ENCODE peak calls at places on chromosomes 2 and 18, in six cellular contexts. V is IMR-90, B is uterus, Z is A549, D is upper lobe of left lung, H is thyroid gland. E is an unnamed sample.

GRCh38 chr2:236887519-236887918 is 198.2 kb upstream of the COPS8 start:
- DNase-seq in D (no peak), H (no peak), V (peak; percentile 28), B (no peak), Z (no peak), E (no peak)

GRCh38 chr2:45882707-45883106 is 231.2 kb downstream of the PRKCE start:
- DNase-seq in V (no peak), Z (no peak), H (no peak), D (no peak), B (peak; percentile 71), E (no peak)

GRCh38 chr2:175914846-175915245 is 87.2 kb downstream of the LNPK start:
- DNase-seq in H (no peak), D (no peak), Z (no peak), V (peak; percentile 59), B (no peak), E (no peak)

GRCh38 chr18:44458777-44459176 is 221.9 kb upstream of the SETBP1 start:
- DNase-seq in D (no peak), H (no peak), B (no peak), Z (no peak), V (peak; percentile 32), E (no peak)

GRCh38 chr18:51053822-51054221 is 23.8 kb downstream of the SMAD4 start:
- DNase-seq in B (no peak), H (no peak), D (no peak), Z (no peak), V (no peak), E (no peak)

GRCh38 chr2:235958631-235959395 is 209.4 kb downstream of the GBX2 start:
- DNase-seq in Z (no peak), B (no peak), D (no peak), H (no peak), V (no peak), E (no peak)

GRCh38 chr2:163591461-163591860 is 144.3 kb downstream of the FIGN start:
- DNase-seq in Z (no peak), V (no peak), B (no peak), H (no peak), D (no peak), E (no peak)

GRCh38 chr18:74219056-74219455 is 70.7 kb downstream of the TIMM21 start:
- DNase-seq in V (no peak), Z (no peak), H (no peak), D (no peak), B (no peak), E (no peak)

DNA sequence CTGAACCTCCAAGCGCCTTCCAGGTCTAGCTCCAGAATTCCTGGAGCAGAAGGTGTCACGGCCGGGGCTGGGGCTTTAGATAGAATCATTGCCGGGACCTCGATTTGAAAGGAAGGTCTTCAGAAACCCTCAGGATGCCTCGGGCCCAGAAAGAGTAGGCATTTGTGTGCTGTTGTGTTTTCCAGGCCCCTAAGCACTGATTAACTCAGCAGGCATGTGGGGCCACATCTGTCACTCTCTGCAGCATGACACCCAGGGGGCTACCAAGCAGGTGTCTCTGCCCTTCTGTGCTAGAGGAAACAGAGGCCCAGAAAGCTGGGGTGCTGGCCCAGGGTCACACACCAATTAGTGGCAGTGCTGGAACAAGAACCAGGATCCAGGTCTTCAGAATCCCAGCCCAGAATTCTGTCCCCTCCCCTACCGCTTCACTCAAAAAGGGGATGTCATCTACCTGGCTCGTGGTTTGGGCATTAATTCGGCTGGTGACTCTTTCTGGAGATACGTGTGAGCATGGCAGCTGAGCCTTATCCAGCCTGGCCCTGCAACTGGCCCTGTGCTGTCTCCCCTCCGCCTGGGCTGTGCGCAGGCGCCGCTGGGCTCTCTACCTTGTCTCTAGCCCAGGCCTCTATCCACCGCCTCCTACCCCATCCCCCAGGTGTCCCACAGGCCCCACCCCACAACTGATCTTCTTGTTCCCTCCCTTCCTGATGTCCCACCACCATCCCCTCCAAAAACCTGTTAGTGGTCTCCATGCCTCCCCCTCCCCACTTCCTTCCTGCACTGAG is 245.4 kb downstream of the ATAD2B start:
- DNase-seq in D (no peak), H (no peak), V (no peak), B (no peak), Z (no peak), E (no peak)
- TF ChIP-seq POLR2A in D (no peak), H (no peak), V (no peak), B (no peak), Z (no peak), E (no peak)

GRCh38 chr2:17362956-17363355 is 155.3 kb downstream of the RAD51AP2 start:
- DNase-seq in B (no peak), Z (no peak), D (no peak), H (no peak), V (no peak), E (no peak)
- H3K4me1 ChIP-seq in B (no peaks in the 10 kb centered on the region), Z (no peaks in the 10 kb centered on the region), D (no peaks in the 10 kb centered on the region), H (no peaks in the 10 kb centered on the region), V (no peaks in the 10 kb centered on the region), E (no peaks in the 10 kb centered on the region)

DNA sequence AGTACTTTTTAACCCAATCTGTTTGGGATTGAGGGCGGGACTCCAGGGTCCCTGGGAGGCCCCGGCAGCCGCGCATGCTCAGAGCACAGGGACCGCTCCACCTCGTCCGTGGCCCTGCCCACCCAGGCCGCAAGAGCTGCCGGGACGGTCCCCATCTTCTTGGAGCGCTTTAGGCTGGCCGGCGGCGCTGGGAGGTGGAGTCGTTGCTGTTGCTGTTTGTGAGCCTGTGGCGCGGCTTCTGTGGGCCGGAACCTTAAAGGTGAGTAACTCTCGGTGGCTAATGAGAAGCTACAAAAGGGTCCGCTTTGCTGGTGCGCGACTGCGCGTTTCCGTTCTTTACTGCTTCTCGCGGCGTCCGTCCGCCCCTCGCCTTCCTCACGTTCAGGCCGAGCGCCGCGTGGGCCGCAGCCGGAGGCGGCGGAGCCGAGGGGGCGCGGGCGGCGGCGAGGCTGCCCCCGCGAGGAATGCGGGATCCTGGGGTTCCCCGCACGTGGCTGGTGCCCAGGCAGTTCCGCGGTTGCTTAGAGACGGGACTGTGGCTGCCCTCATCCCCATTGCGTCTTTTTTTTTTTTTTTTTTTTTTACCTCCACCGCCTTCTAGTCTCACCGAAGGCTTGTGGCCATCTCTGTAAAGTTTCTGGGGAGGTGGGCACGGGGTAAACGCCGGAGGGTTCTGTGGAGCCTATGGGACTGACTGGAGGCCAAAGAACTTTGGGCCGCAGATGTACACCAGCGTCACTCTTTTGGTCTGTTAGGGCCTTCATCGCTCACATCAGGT is at the start of gene SSB:
- DNase-seq in Z (peak; percentile 96), H (peak; percentile 94), B (peak; percentile 87), V (peak; percentile 89), D (peak; percentile 94), E (peak; percentile 77)
- TF ChIP-seq POLR2A in Z (peak; percentile 79), H (peak; percentile 24), B (peak; percentile 61), V (peak; percentile 79), D (no peak), E (peak; percentile 61)

GRCh38 chr2:239255643-239256042 is 145.2 kb downstream of the HDAC4 start:
- DNase-seq in D (no peak), V (no peak), Z (no peak), B (no peak), H (no peak), E (no peak)

GRCh38 chr2:239253264-239253663 is 147.6 kb downstream of the HDAC4 start:
- DNase-seq in H (no peak), Z (no peak), D (no peak), B (no peak), V (no peak), E (no peak)

GRCh38 chr2:239253705-239254104 is 147.1 kb downstream of the HDAC4 start:
- DNase-seq in H (no peak), Z (no peak), B (no peak), D (no peak), V (no peak), E (no peak)

GRCh38 chr2:239256297-239256696 is 144.5 kb downstream of the HDAC4 start:
- DNase-seq in B (no peak), Z (no peak), D (no peak), H (no peak), V (no peak), E (no peak)

GRCh38 chr2:239255218-239255617 is 145.6 kb downstream of the HDAC4 start:
- DNase-seq in B (no peak), Z (no peak), V (no peak), H (no peak), D (no peak), E (no peak)
- H3K4me1 ChIP-seq in B (no peaks in the 10 kb centered on the region), Z (no peaks in the 10 kb centered on the region), V (peaks cover 14% of the 10 kb centered on the region), H (peaks cover 66% of the 10 kb centered on the region), D (peaks cover 22% of the 10 kb centered on the region), E (peaks cover 71% of the 10 kb centered on the region)

GRCh38 chr18:47929681-47930085 is 776 bp downstream of the SMAD2 start:
- DNase-seq in H (no peak), Z (no peak), D (no peak), B (no peak), V (peak; percentile 45), E (peak; percentile 10)
- TF ChIP-seq POLR2A in H (no peak), Z (no peak), D (no peak), B (no peak), V (peak; percentile 15), E (no peak)

E was measured in tibial nerve.